ENCODE peak calls at places on chromosome 21, in five cellular contexts. X is transverse colon, Y is uterus, M is hepatocyte, U is H9. W is an unnamed sample.

GRCh38 chr21:31346256-31346821 is 2.3 kb upstream of the TIAM1 start:
- DNase-seq in X (no peak), U (no peak), Y (no peak), M (no peak), W (no peak)

GRCh38 chr21:31343680-31344480 is at the start of gene TIAM1:
- DNase-seq in U (peak; percentile 74), M (peak; percentile 67), Y (no peak), X (peak; percentile 36), W (peak; percentile 33)

GRCh38 chr21:35179990-35180557 is 131.0 kb upstream of the RUNX1 start:
- DNase-seq in X (no peak), U (no peak), Y (no peak), M (no peak), W (no peak)

GRCh38 chr21:28090546-28090945 is 902.1 kb downstream of the LTN1 start:
- DNase-seq in Y (no peak), X (no peak), M (no peak), U (no peak), W (no peak)

GRCh38 chr21:16534408-16535099 is 804.8 kb downstream of the USP25 start:
- DNase-seq in Y (peak; percentile 84), U (no peak), X (peak; percentile 16), M (peak; percentile 14), W (peak; percentile 48)

GRCh38 chr21:17726047-17726446 is 93.1 kb downstream of the C21orf91 start:
- DNase-seq in U (no peak), X (no peak), M (no peak), Y (no peak), W (no peak)

GRCh38 chr21:21851657-21852056 is 853.4 kb downstream of the NCAM2 start:
- DNase-seq in Y (no peak), M (no peak), U (no peak), X (no peak), W (no peak)

GRCh38 chr21:14737922-14738321 is 191.8 kb upstream of the SAMSN1 start:
- DNase-seq in Y (no peak), U (no peak), M (peak; percentile 66), X (peak; percentile 46), W (peak; percentile 45)

GRCh38 chr21:34074283-34075098 is 1.1 kb downstream of the MRPS6 start:
- DNase-seq in M (peak; percentile 27), U (no peak), X (no peak), Y (no peak), W (no peak)

GRCh38 chr21:36355071-36355680 is 30.0 kb upstream of the CHAF1B start:
- DNase-seq in Y (no peak), X (no peak), U (no peak), M (no peak), W (no peak)

GRCh38 chr21:29316806-29317205 is 18.1 kb downstream of the BACH1 start:
- DNase-seq in X (no peak), M (no peak), Y (no peak), U (no peak), W (no peak)

GRCh38 chr21:23853796-23854379 is 1753.4 kb downstream of the MRPL39 start:
- DNase-seq in X (no peak), Y (no peak), M (peak; percentile 19), U (no peak), W (no peak)

GRCh38 chr21:31580866-31581276 is 78.6 kb upstream of the SOD1 start:
- DNase-seq in M (peak; percentile 81), Y (peak; percentile 41), X (peak; percentile 70), U (peak; percentile 74), W (peak; percentile 61)

GRCh38 chr21:25911730-25912401 is 177.1 kb downstream of the GABPA start:
- DNase-seq in M (no peak), X (peak; percentile 49), U (no peak), Y (no peak), W (no peak)

GRCh38 chr21:33402011-33402979 is 918 bp upstream of the IFNGR2 start:
- DNase-seq in M (peak; percentile 78), X (peak; percentile 65), Y (peak; percentile 78), U (peak; percentile 60), W (peak; percentile 46)

GRCh38 chr21:33541105-33541711 is 709 bp downstream of the GART start:
- DNase-seq in Y (no peak), X (no peak), M (no peak), U (no peak), W (no peak)

GRCh38 chr21:36478207-36478701 is 1.7 kb downstream of the CLDN14 start:
- DNase-seq in Y (no peak), U (no peak), M (peak; percentile 29), X (no peak), W (no peak)

GRCh38 chr21:28823464-28823863 is 169.2 kb downstream of the LTN1 start:
- DNase-seq in Y (no peak), U (no peak), M (no peak), X (no peak), W (no peak)

GRCh38 chr21:29185172-29185571 is 54.7 kb downstream of the MAP3K7CL start:
- DNase-seq in U (no peak), X (no peak), Y (no peak), M (no peak), W (no peak)

GRCh38 chr21:18917602-18918001 is 514.0 kb upstream of the TMPRSS15 start:
- DNase-seq in X (no peak), M (no peak), U (no peak), Y (no peak), W (no peak)

GRCh38 chr21:34933609-34934345 is 115.3 kb downstream of the RUNX1 start:
- DNase-seq in Y (no peak), M (no peak), U (no peak), X (no peak), W (no peak)

GRCh38 chr21:39712976-39713375 is 32.0 kb upstream of the IGSF5 start:
- DNase-seq in U (peak; percentile 58), X (peak; percentile 29), Y (no peak), M (no peak), W (no peak)

GRCh38 chr21:14952916-14953315 is 111.9 kb downstream of the NRIP1 start:
- DNase-seq in X (no peak), M (no peak), U (no peak), Y (no peak), W (no peak)

GRCh38 chr21:40516336-40516735 is 330.6 kb downstream of the DSCAM start:
- DNase-seq in M (no peak), X (peak; percentile 12), U (no peak), Y (no peak), W (no peak)

GRCh38 chr21:26116456-26117011 is 54.0 kb downstream of the APP start:
- DNase-seq in X (no peak), Y (no peak), U (no peak), M (peak; percentile 14), W (peak; percentile 28)

GRCh38 chr21:16775056-16775455 is 737.8 kb upstream of the CXADR start:
- DNase-seq in M (no peak), X (no peak), Y (no peak), U (peak; percentile 27), W (peak; percentile 17)

GRCh38 chr21:33268736-33269441 is 2.7 kb downstream of the IL10RB start:
- DNase-seq in X (peak; percentile 97), M (peak; percentile 79), U (no peak), Y (no peak), W (peak; percentile 93)

DNA sequence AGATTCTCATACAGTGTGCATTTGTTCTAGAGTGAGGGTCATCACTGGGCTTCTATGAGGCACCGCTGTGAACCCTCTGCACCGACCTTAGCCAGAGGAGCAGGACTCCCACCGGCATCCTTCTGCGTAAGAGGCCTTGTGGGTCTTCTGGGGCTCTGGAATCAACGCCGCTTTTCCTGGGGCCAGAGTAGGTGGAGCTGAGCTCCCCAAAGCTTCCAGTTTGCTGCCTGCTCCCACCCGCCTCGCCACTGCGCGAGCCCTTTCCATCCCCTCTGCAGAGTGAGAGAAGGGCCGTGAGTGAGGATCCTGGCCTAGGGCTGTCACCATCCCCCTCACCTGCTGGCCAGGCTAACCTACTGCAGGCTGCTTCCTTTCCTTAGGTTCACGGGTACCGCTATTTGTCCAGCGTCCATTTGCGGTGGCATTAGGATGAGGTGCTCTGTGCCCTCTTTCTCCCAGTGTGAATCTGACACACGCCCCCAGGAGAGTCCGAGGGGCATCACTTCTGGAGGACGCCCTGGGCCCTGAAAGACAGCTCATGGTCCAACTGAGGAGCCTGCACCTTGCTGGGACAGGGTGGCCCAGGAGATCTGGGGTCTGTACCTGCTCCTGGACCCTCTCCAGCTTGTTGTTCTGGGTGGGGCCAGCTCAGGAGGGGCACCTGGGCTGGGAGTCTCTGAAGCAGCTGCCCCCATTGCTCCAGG is 36.2 kb downstream of the UMODL1 start:
- DNase-seq in M (no peak), U (peak; percentile 56), X (no peak), Y (no peak), W (no peak)
- TF ChIP-seq CTCF in M (no peak), U (no peak), X (no peak), Y (no peak), W (no peak)

GRCh38 chr21:45410865-45411809 is 6.2 kb downstream of the COL18A1 start:
- DNase-seq in X (no peak), Y (no peak), U (no peak), M (peak; percentile 80), W (no peak)
- H3K27ac ChIP-seq in X (peak overlapping the region; percentile 45), Y (peak overlapping the region; percentile 72), U (no peak overlapping the region), M (peak overlapping the region; percentile 89), W (peak overlapping the region; percentile 66)

GRCh38 chr21:37534431-37534830 is 167.9 kb downstream of the DYRK1A start:
- DNase-seq in Y (peak; percentile 3), U (no peak), X (no peak), M (no peak), W (no peak)

GRCh38 chr21:37531402-37532042 is 164.9 kb downstream of the DYRK1A start:
- DNase-seq in X (peak; percentile 20), U (no peak), M (no peak), Y (no peak), W (no peak)

GRCh38 chr21:37535130-37535529 is 168.6 kb downstream of the DYRK1A start:
- DNase-seq in X (no peak), U (no peak), M (no peak), Y (no peak), W (no peak)

GRCh38 chr21:37530901-37531351 is 164.4 kb downstream of the DYRK1A start:
- DNase-seq in Y (no peak), M (no peak), U (no peak), X (no peak), W (no peak)

DNA sequence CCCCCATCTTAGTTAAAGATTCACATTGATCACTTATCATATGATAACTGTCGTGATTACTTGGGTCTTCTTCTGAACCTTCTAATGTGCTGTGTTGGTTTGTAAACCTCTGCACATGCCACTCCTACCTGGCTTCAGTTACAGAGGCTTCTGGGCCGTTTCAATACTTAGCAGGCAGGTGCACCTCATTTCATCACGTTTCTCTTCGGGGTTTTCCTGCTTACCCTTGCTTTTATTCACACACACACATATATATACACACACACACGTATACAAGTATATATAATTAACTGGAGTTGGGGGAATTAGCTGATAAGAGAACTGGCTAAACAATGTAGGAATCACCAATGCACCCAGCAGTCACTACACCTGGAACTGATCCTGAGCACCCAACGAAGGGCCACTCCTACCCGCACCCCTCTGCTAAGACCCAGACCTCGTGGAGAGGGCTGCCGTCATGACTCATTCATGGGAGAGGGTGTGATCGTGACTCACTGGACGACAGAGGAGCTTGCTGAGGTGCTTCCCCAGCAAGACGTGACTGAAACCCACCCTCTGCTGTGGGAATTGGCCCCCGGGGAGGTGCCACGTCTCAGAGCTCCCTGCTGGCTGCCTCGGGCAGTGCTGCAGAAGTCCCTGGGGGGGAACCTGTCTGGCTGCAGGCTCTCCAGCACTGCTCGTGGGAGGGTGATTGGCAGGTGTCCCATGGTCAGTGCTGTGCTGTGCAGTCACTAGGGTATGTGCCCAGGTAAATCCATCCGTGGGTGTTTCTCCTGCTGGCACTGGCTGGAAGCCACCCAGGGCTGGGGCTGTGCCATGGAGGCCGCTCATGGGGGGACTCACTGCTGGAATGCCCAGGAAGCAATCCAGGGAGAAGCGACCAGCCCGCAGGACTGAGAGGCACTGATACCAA is 166.6 kb downstream of the DYRK1A start:
- DNase-seq in M (peak; percentile 52), X (no peak), Y (no peak), U (no peak), W (no peak)
- TF ChIP-seq CTCF in M (no peak), X (no peak), Y (no peak), U (peak; percentile 37), W (no peak)

GRCh38 chr21:38376235-38376634 is 119.4 kb downstream of the KCNJ15 start:
- DNase-seq in X (no peak), Y (no peak), M (no peak), U (no peak), W (no peak)
- H3K27ac ChIP-seq in X (no peak overlapping the region), Y (no peak overlapping the region), M (no peak overlapping the region), U (no peak overlapping the region), W (no peak overlapping the region)

W was measured in prostate gland.